ENCODE peak calls at places on chromosome 9, in eight cellular contexts. C, O, Q, J, P, T, S and U are unnamed samples. For H3K9me3, the result is how much of the 10 kb centered on the place peaks cover.

GRCh38 chr9:84937086-84937670 is 267.6 kb downstream of the NTRK2 start:
- DNase-seq in Q (no peak), J (no peak), T (no peak), P (no peak), O (no peak), S (peak), C (no peak), U (no peak)

GRCh38 chr9:6302417-6302816 is 25.8 kb upstream of the TPD52L3 start:
- DNase-seq in P (no peak), O (peak), T (no peak), C (no peak), S (no peak), J (peak), Q (no peak), U (no peak)

GRCh38 chr9:109241931-109242330 is 74.9 kb upstream of the FRRS1L start:
- DNase-seq in T (no peak), O (no peak), P (no peak), J (no peak), Q (peak), C (no peak), S (no peak), U (no peak)

GRCh38 chr9:133870598-133871595 is 121.2 kb downstream of the VAV2 start:
- DNase-seq in T (no peak), P (no peak), C (no peak), O (no peak), Q (no peak), J (no peak), S (no peak), U (no peak)

GRCh38 chr9:89078860-89079259 is 87.6 kb downstream of the S1PR3 start:
- DNase-seq in S (no peak), Q (no peak), C (peak), O (peak), T (no peak), P (no peak), J (no peak), U (no peak)

GRCh38 chr9:112971415-112971814 is 40.6 kb downstream of the ZNF883 start:
- DNase-seq in T (no peak), S (peak), Q (no peak), P (no peak), J (no peak), O (peak), C (no peak), U (peak)

GRCh38 chr9:120412425-120412951 is 167.5 kb downstream of the CDK5RAP2 start:
- DNase-seq in Q (no peak), O (no peak), C (peak), S (no peak), T (no peak), J (no peak), P (no peak), U (no peak)

GRCh38 chr9:37100317-37100716 is 20.1 kb upstream of the ZCCHC7 start:
- DNase-seq in C (no peak), O (peak), Q (no peak), J (peak), S (no peak), T (no peak), P (no peak), U (no peak)

GRCh38 chr9:130522233-130522808 is 57.1 kb upstream of the FUBP3 start:
- DNase-seq in O (no peak), S (no peak), Q (no peak), C (no peak), P (no peak), T (no peak), J (no peak), U (no peak)

GRCh38 chr9:87885484-87886189 is 3.0 kb downstream of the SPATA31E1 start:
- DNase-seq in O (no peak), P (no peak), C (no peak), T (no peak), J (no peak), S (no peak), Q (no peak), U (no peak)

GRCh38 chr9:132094314-132094791 is 14.7 kb upstream of the MED27 start:
- DNase-seq in C (peak), O (peak), J (peak), T (no peak), P (no peak), Q (no peak), S (no peak), U (no peak)

GRCh38 chr9:35813434-35814105 is 1.3 kb downstream of the HINT2 start:
- DNase-seq in O (peak), C (no peak), Q (no peak), P (no peak), S (no peak), J (no peak), T (no peak), U (peak)
- H3K4me3 ChIP-seq in O (peak), C (peak), Q (peak), P (no peak), S (no peak), J (peak), T (no peak), U (peak)

GRCh38 chr9:96817973-96818372 is 36.3 kb downstream of the ZNF782 start:
- DNase-seq in O (no peak), P (no peak), C (no peak), T (no peak), Q (no peak), J (no peak), S (no peak), U (no peak)
- H3K9me3 ChIP-seq in O (half or more), P (under half), C (under half), T (half or more), Q (half or more), J (half or more), S (under half), U (half or more)

GRCh38 chr9:82467478-82467877 is 478.9 kb downstream of the SPATA31D1 start:
- DNase-seq in S (no peak), P (no peak), O (no peak), Q (no peak), C (no peak), J (no peak), T (no peak), U (no peak)
- H3K4me3 ChIP-seq in S (no peak), P (no peak), O (no peak), Q (no peak), C (no peak), J (no peak), T (no peak), U (no peak)

GRCh38 chr9:79642671-79643070 is 70.9 kb downstream of the TLE4 start:
- DNase-seq in S (no peak), P (no peak), O (no peak), J (no peak), C (no peak), T (no peak), Q (no peak), U (no peak)

GRCh38 chr9:79639354-79639753 is 67.6 kb downstream of the TLE4 start:
- DNase-seq in Q (no peak), C (no peak), J (no peak), T (no peak), P (no peak), S (no peak), O (peak), U (no peak)

GRCh38 chr9:79638806-79639205 is 67.0 kb downstream of the TLE4 start:
- DNase-seq in P (no peak), J (no peak), C (no peak), S (no peak), O (no peak), Q (no peak), T (no peak), U (no peak)

GRCh38 chr9:79644048-79644447 is 72.3 kb downstream of the TLE4 start:
- DNase-seq in J (no peak), T (no peak), Q (no peak), S (no peak), O (no peak), C (no peak), P (no peak), U (no peak)

GRCh38 chr9:79641055-79641454 is 69.3 kb downstream of the TLE4 start:
- DNase-seq in J (no peak), T (no peak), C (no peak), O (no peak), S (no peak), Q (no peak), P (no peak), U (no peak)
- H3K9me3 ChIP-seq in J (under half), T (under half), C (under half), O (under half), S (under half), Q (under half), P (under half), U (under half)

DNA sequence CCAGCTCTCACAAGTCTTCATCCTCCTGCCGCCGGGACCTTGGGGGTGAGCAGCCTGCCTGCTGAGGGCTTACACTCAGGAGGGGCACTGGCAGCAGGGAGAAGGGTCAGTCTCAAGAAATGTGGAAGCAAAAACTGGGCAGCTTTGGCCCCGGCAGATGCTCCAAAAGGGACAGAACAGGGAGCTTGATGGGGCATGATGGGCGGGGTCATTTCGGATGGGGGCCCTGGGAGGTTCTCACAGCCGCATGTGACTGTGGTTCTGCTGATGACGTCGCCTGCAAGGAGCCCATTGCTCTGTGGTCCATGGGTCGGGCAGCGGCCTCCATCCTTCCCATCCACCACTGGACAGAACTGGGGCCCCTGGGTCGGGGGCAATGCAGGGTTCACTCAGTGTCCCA is 76.6 kb downstream of the OLFM1 start:
- DNase-seq in Q (no peak), C (no peak), J (no peak), P (no peak), O (no peak), T (no peak), S (no peak), U (no peak)
- H3K4me3 ChIP-seq in Q (no peak), C (no peak), J (no peak), P (no peak), O (no peak), T (no peak), S (no peak), U (no peak)

GRCh38 chr9:135648494-135649410 is 9.4 kb upstream of the GLT6D1 start:
- DNase-seq in T (no peak), O (no peak), J (no peak), S (no peak), C (no peak), P (no peak), Q (no peak), U (no peak)

GRCh38 chr9:135647897-135648296 is 8.6 kb upstream of the GLT6D1 start:
- DNase-seq in O (no peak), P (no peak), C (no peak), J (no peak), T (no peak), S (no peak), Q (no peak), U (no peak)

GRCh38 chr9:135655317-135656003 is 7.6 kb upstream of the LCN9 start:
- DNase-seq in Q (no peak), C (no peak), P (no peak), S (no peak), T (no peak), O (no peak), J (no peak), U (no peak)

GRCh38 chr9:135649508-135649907 is 10.2 kb upstream of the GLT6D1 start:
- DNase-seq in C (no peak), Q (no peak), O (no peak), T (no peak), J (no peak), P (no peak), S (no peak), U (no peak)

DNA sequence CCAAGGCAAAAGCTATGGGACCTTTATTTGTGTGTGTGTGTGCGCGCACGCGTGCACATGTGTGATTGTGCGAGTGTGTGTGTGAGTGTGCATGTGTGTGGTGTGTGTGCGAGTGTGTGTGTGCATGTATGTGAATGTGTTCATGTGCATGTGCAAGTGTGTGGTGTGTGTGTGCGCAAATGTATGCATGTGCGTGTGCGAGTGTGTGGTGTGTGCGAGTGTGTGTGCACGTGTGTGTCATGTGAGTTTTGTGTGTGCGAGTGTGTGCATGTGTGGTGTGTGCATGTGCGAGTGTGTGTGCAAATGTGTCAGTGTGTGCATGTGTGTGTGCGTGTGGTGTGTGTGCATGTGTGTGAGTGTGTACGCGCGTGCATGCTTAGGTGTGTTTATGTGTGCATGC is 11.1 kb upstream of the GLT6D1 start:
- DNase-seq in C (no peak), J (no peak), S (no peak), Q (no peak), T (no peak), P (no peak), O (no peak), U (no peak)
- H3K9me3 ChIP-seq in C (under half), J (under half), S (under half), Q (under half), T (under half), P (under half), O (under half), U (under half)

DNA sequence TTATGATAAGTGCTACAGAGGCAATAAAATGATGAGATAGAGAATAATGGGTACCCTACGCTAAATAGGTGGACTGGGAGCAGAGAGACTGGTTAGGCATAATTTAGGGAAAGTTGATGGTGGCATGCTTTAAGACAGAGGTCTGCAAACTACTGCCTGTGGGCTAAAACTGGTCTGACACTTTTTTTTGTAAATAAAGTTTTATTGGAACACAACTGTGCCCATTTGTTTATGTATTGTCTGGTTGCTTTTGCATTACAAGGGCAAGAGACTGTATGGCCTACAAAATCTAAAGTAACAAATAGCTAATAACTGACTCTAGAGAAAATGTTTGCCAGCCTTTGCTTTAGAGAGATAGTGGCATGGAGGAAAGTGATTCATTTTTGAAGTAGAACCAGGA is 2.5 kb downstream of the ERCC6L2 start:
- DNase-seq in S (no peak), P (no peak), J (no peak), O (no peak), C (no peak), Q (no peak), T (no peak), U (no peak)
- H3K4me3 ChIP-seq in S (no peak), P (no peak), J (no peak), O (no peak), C (no peak), Q (no peak), T (no peak), U (no peak)

GRCh38 chr9:124749811-124750210 is 21.3 kb downstream of the NR6A1 start:
- DNase-seq in J (no peak), Q (no peak), T (no peak), P (no peak), C (no peak), S (no peak), O (no peak), U (no peak)

GRCh38 chr9:124749284-124749683 is 21.8 kb downstream of the NR6A1 start:
- DNase-seq in P (no peak), J (no peak), T (no peak), C (no peak), O (no peak), S (no peak), Q (no peak), U (no peak)

GRCh38 chr9:124743686-124744348 is 27.3 kb downstream of the NR6A1 start:
- DNase-seq in O (no peak), C (peak), J (no peak), S (no peak), P (no peak), T (no peak), Q (no peak), U (no peak)

GRCh38 chr9:124742940-124743339 is 28.2 kb downstream of the NR6A1 start:
- DNase-seq in J (no peak), O (no peak), P (no peak), S (no peak), Q (no peak), T (no peak), C (no peak), U (no peak)

GRCh38 chr9:124747065-124747464 is 24.0 kb downstream of the NR6A1 start:
- DNase-seq in J (no peak), T (no peak), O (no peak), C (no peak), S (no peak), P (no peak), Q (no peak), U (no peak)
- H3K9me3 ChIP-seq in J (under half), T (under half), O (under half), C (under half), S (under half), P (under half), Q (under half), U (under half)